ENCODE peak calls at places on chromosomes 3 and 15, in seven cellular contexts. P, K, M, Q, Z, T and A are unnamed samples.
A peak's percentile ranks its signal among the peaks of the same experiment; 100 is the strongest.

GRCh38 chr3:15081960-15082664 is 16.8 kb downstream of the RBSN start:
- DNase-seq in P (no peak), M (no peak), K (no peak), Z (no peak), Q (no peak), T (no peak), A (no peak)

GRCh38 chr15:20349774-20350498 is 191.7 kb downstream of the GOLGA6L6 start:
- DNase-seq in Q (peak; percentile 77), K (no peak), M (no peak), T (no peak), P (peak; percentile 30), Z (no peak), A (no peak)

GRCh38 chr3:152076148-152076547 is 192.6 kb upstream of the MBNL1 start:
- DNase-seq in P (no peak), Z (no peak), K (no peak), T (no peak), M (no peak), Q (no peak), A (no peak)

GRCh38 chr3:55013145-55013544 is 85.3 kb upstream of the LRTM1 start:
- DNase-seq in K (no peak), Z (no peak), T (no peak), P (no peak), Q (no peak), M (no peak), A (no peak)

GRCh38 chr3:98972155-98972554 is 70.7 kb upstream of the DCBLD2 start:
- DNase-seq in P (no peak), T (no peak), Z (no peak), M (no peak), K (no peak), Q (no peak), A (peak; percentile 99)

GRCh38 chr15:66803182-66803729 is 101.2 kb downstream of the SMAD6 start:
- DNase-seq in K (no peak), Z (no peak), Q (peak; percentile 96), T (no peak), P (no peak), M (no peak), A (peak; percentile 97)

GRCh38 chr3:43855674-43856299 is 165.0 kb downstream of the ABHD5 start:
- DNase-seq in P (peak; percentile 55), M (peak; percentile 69), K (peak; percentile 72), T (peak; percentile 16), Z (peak; percentile 60), Q (no peak), A (no peak)

GRCh38 chr3:29373016-29373690 is 92.3 kb downstream of the RBMS3 start:
- DNase-seq in M (no peak), Z (no peak), P (no peak), T (no peak), K (no peak), Q (no peak), A (peak; percentile 92)

GRCh38 chr3:56547486-56547885 is 9.5 kb upstream of the CCDC66 start:
- DNase-seq in P (no peak), Q (no peak), K (peak; percentile 12), M (no peak), Z (no peak), T (no peak), A (no peak)

GRCh38 chr3:44988073-44988472 is 12.0 kb downstream of the EXOSC7 start:
- DNase-seq in Z (no peak), M (no peak), P (no peak), Q (no peak), T (no peak), K (peak; percentile 54), A (no peak)

GRCh38 chr15:67869700-67870099 is 29.9 kb upstream of the RNU6-1 start:
- DNase-seq in K (no peak), Z (no peak), M (no peak), T (no peak), Q (no peak), P (no peak), A (no peak)

GRCh38 chr3:23760325-23760724 is 45.4 kb upstream of the UBE2E1 start:
- DNase-seq in Z (no peak), T (no peak), M (no peak), P (no peak), Q (no peak), K (peak; percentile 72), A (no peak)

GRCh38 chr15:90154861-90155626 is 46.1 kb upstream of the SEMA4B start:
- DNase-seq in T (no peak), M (no peak), Q (no peak), K (no peak), P (no peak), Z (no peak), A (peak; percentile 77)

GRCh38 chr15:89307046-89307587 is 27.5 kb downstream of the POLG start:
- DNase-seq in K (no peak), M (no peak), Z (no peak), T (no peak), P (no peak), Q (no peak), A (peak; percentile 29)

GRCh38 chr3:102979682-102980378 is 545.0 kb downstream of the ZPLD1 start:
- DNase-seq in P (no peak), Q (peak; percentile 81), T (no peak), K (no peak), Z (no peak), M (no peak), A (peak; percentile 99)

GRCh38 chr3:71784201-71784913 is 591 bp downstream of the PROK2 start:
- DNase-seq in P (no peak), Q (no peak), K (no peak), Z (no peak), M (no peak), T (no peak), A (no peak)

GRCh38 chr15:79881254-79881653 is 15.6 kb downstream of the MTHFS start:
- DNase-seq in Q (no peak), Z (no peak), T (no peak), M (no peak), P (no peak), K (no peak), A (no peak)

GRCh38 chr15:74392402-74392876 is 25.0 kb upstream of the CYP11A1 start:
- DNase-seq in Z (no peak), T (no peak), K (no peak), Q (no peak), M (no peak), P (no peak), A (no peak)

GRCh38 chr3:156617781-156618180 is 56.6 kb upstream of the TIPARP start:
- DNase-seq in T (no peak), K (no peak), Q (no peak), M (no peak), P (no peak), Z (no peak), A (no peak)

GRCh38 chr15:35626984-35627383 is 81.0 kb upstream of the DPH6 start:
- DNase-seq in M (no peak), P (no peak), K (no peak), Q (no peak), T (no peak), Z (no peak), A (no peak)

GRCh38 chr3:23546186-23546585 is 259.6 kb upstream of the UBE2E1 start:
- DNase-seq in T (no peak), M (no peak), Z (no peak), Q (no peak), K (no peak), P (no peak), A (no peak)